ENCODE peak calls at places on chromosomes 6 and 20, in six cellular contexts. One of them, this sample, is unnamed.

GRCh38 chr6:4943716-4944115 is 60.1 kb downstream of the RPP40 start:
- DNase-seq in H9: no peak
- DNase-seq in mesenchymal stem cell: peak; percentile 68
- DNase-seq in mesendoderm: no peak
- DNase-seq in IMR-90: peak; percentile 18
- DNase-seq in H1: no peak
- DNase-seq in this sample: no peak

GRCh38 chr20:33629979-33630378 is 32.1 kb upstream of the C20orf144 start:
- DNase-seq in H9: no peak
- DNase-seq in mesenchymal stem cell: no peak
- DNase-seq in mesendoderm: no peak
- DNase-seq in IMR-90: no peak
- DNase-seq in H1: no peak
- DNase-seq in this sample: no peak

GRCh38 chr20:24060851-24061590 is 72.4 kb upstream of the GGTLC1 start:
- DNase-seq in H9: peak; percentile 67
- DNase-seq in mesenchymal stem cell: no peak
- DNase-seq in mesendoderm: peak; percentile 8
- DNase-seq in IMR-90: no peak
- DNase-seq in H1: peak; percentile 47
- DNase-seq in this sample: no peak

GRCh38 chr6:131054392-131055250 is 8.4 kb downstream of the EPB41L2 start:
- DNase-seq in H9: no peak
- DNase-seq in mesenchymal stem cell: no peak
- DNase-seq in mesendoderm: peak; percentile 61
- DNase-seq in IMR-90: no peak
- DNase-seq in H1: no peak
- DNase-seq in this sample: no peak

GRCh38 chr6:88244721-88245120 is 78.6 kb upstream of the CNR1 start:
- DNase-seq in H9: no peak
- DNase-seq in mesenchymal stem cell: no peak
- DNase-seq in mesendoderm: no peak
- DNase-seq in IMR-90: no peak
- DNase-seq in H1: no peak
- DNase-seq in this sample: no peak

GRCh38 chr6:53796451-53796780 is 1.6 kb downstream of the LRRC1 start:
- DNase-seq in H9: no peak
- DNase-seq in mesenchymal stem cell: no peak
- DNase-seq in mesendoderm: no peak
- DNase-seq in IMR-90: no peak
- DNase-seq in H1: no peak
- DNase-seq in this sample: no peak

GRCh38 chr6:28408076-28408802 is 8.7 kb upstream of the ZSCAN12 start:
- DNase-seq in H9: no peak
- DNase-seq in mesenchymal stem cell: peak; percentile 17
- DNase-seq in mesendoderm: no peak
- DNase-seq in IMR-90: peak; percentile 17
- DNase-seq in H1: no peak
- DNase-seq in this sample: no peak

GRCh38 chr20:35750611-35751010 is 8.6 kb upstream of the RBM39 start:
- DNase-seq in H9: no peak
- DNase-seq in mesenchymal stem cell: no peak
- DNase-seq in mesendoderm: no peak
- DNase-seq in IMR-90: no peak
- DNase-seq in H1: no peak
- DNase-seq in this sample: no peak

GRCh38 chr6:121573466-121573865 is 138.0 kb downstream of the GJA1 start:
- DNase-seq in H9: no peak
- DNase-seq in mesenchymal stem cell: no peak
- DNase-seq in mesendoderm: peak; percentile 37
- DNase-seq in IMR-90: no peak
- DNase-seq in H1: no peak
- DNase-seq in this sample: no peak

GRCh38 chr20:58538752-58539151 is 23.6 kb upstream of the APCDD1L start:
- DNase-seq in H9: peak; percentile 5
- DNase-seq in mesenchymal stem cell: no peak
- DNase-seq in mesendoderm: no peak
- DNase-seq in IMR-90: peak; percentile 78
- DNase-seq in H1: peak; percentile 3
- DNase-seq in this sample: no peak

GRCh38 chr6:154370545-154370944 is 13.9 kb upstream of the IPCEF1 start:
- DNase-seq in H9: no peak
- DNase-seq in mesenchymal stem cell: peak; percentile 41
- DNase-seq in mesendoderm: peak; percentile 30
- DNase-seq in IMR-90: peak; percentile 58
- DNase-seq in H1: no peak
- DNase-seq in this sample: no peak

GRCh38 chr6:39476151-39476550 is 153.6 kb upstream of the KCNK16 start:
- DNase-seq in H9: no peak
- DNase-seq in mesenchymal stem cell: peak; percentile 47
- DNase-seq in mesendoderm: no peak
- DNase-seq in IMR-90: no peak
- DNase-seq in H1: no peak
- DNase-seq in this sample: no peak

GRCh38 chr6:36098920-36099647 is 31.2 kb upstream of the MAPK13 start:
- DNase-seq in H9: no peak
- DNase-seq in mesenchymal stem cell: peak; percentile 45
- DNase-seq in mesendoderm: peak; percentile 77
- DNase-seq in IMR-90: peak; percentile 20
- DNase-seq in H1: no peak
- DNase-seq in this sample: no peak

GRCh38 chr6:57265755-57266221 is 43.7 kb upstream of the RAB23 start:
- DNase-seq in H9: no peak
- DNase-seq in mesenchymal stem cell: peak; percentile 59
- DNase-seq in mesendoderm: no peak
- DNase-seq in IMR-90: peak; percentile 72
- DNase-seq in H1: no peak
- DNase-seq in this sample: no peak

GRCh38 chr20:23149623-23150279 is 63.6 kb upstream of the CD93 start:
- DNase-seq in H9: peak; percentile 7
- DNase-seq in mesenchymal stem cell: no peak
- DNase-seq in mesendoderm: no peak
- DNase-seq in IMR-90: no peak
- DNase-seq in H1: peak; percentile 23
- DNase-seq in this sample: no peak

GRCh38 chr6:11212625-11213024 is 19.8 kb downstream of the NEDD9 start:
- DNase-seq in H9: no peak
- DNase-seq in mesenchymal stem cell: peak; percentile 64
- DNase-seq in mesendoderm: no peak
- DNase-seq in IMR-90: peak; percentile 90
- DNase-seq in H1: no peak
- DNase-seq in this sample: no peak

GRCh38 chr20:61953037-61953788 is 112.5 kb downstream of the TAF4 start:
- DNase-seq in H9: no peak
- DNase-seq in mesenchymal stem cell: no peak
- DNase-seq in mesendoderm: no peak
- DNase-seq in IMR-90: no peak
- DNase-seq in H1: peak; percentile 37
- DNase-seq in this sample: no peak

GRCh38 chr20:35462351-35462750 is 7.0 kb downstream of the CEP250 start:
- DNase-seq in H9: no peak
- DNase-seq in mesenchymal stem cell: no peak
- DNase-seq in mesendoderm: no peak
- DNase-seq in IMR-90: no peak
- DNase-seq in H1: no peak
- DNase-seq in this sample: no peak

DNA sequence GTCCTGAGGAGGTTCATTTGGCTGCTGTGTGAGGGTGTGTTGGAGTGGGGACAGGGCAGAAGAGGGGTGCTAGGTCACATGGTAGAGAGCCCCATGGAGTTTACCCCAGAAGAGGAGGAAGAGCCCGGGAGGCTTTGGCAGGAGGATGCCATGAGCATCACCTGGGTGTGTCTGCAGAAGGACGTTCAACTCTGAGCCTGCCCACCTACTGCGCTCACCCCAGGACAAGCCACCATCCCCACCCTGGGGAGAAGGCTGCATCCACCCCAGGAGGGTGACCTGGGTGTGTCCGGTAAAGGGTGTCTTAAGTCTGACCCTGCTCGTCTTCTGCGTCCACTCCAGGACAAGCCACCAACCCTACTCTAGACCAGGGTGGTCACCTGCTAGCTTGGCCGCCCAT is 8.5 kb upstream of the RPS6KA2 start:
- DNase-seq in H9: no peak
- DNase-seq in mesenchymal stem cell: no peak
- DNase-seq in mesendoderm: no peak
- DNase-seq in IMR-90: no peak
- DNase-seq in H1: no peak
- DNase-seq in this sample: no peak
- H2BK15ac ChIP-seq in H9: no peak overlapping the region
- H2BK15ac ChIP-seq in mesenchymal stem cell: no peak overlapping the region
- H2BK15ac ChIP-seq in mesendoderm: no peak overlapping the region
- H2BK15ac ChIP-seq in IMR-90: no peak overlapping the region
- H2BK15ac ChIP-seq in H1: no peak overlapping the region
- H2BK15ac ChIP-seq in this sample: no peak overlapping the region

GRCh38 chr6:135922746-135923145 is 71.2 kb downstream of the PDE7B start:
- DNase-seq in H9: no peak
- DNase-seq in mesenchymal stem cell: no peak
- DNase-seq in mesendoderm: no peak
- DNase-seq in IMR-90: peak; percentile 58
- DNase-seq in H1: no peak
- DNase-seq in this sample: no peak

GRCh38 chr6:135919026-135919425 is 67.5 kb downstream of the PDE7B start:
- DNase-seq in H9: no peak
- DNase-seq in mesenchymal stem cell: no peak
- DNase-seq in mesendoderm: no peak
- DNase-seq in IMR-90: no peak
- DNase-seq in H1: no peak
- DNase-seq in this sample: no peak

GRCh38 chr6:135920689-135921088 is 69.2 kb downstream of the PDE7B start:
- DNase-seq in H9: no peak
- DNase-seq in mesenchymal stem cell: no peak
- DNase-seq in mesendoderm: no peak
- DNase-seq in IMR-90: no peak
- DNase-seq in H1: no peak
- DNase-seq in this sample: no peak

GRCh38 chr6:135921176-135921575 is 69.7 kb downstream of the PDE7B start:
- DNase-seq in H9: no peak
- DNase-seq in mesenchymal stem cell: no peak
- DNase-seq in mesendoderm: no peak
- DNase-seq in IMR-90: peak; percentile 36
- DNase-seq in H1: no peak
- DNase-seq in this sample: no peak

DNA sequence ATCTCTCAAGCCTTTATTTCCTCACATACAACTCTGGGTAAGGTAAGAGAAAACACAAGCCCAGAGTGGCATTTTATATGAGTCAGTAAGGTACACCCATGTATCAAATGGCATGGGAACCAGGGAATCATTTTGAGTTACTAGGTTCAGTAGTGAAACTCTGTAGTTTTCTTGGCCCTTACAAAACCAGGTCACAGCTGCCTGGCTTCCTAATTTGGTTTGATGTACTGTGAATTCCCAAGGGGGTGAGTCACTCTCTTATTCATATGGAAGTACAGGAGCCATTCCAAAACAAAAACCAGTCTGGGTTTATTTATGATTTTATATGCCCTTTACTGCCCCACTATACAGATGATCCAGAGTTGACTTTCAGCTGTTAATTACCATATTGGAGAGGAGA is 70.7 kb downstream of the PDE7B start:
- DNase-seq in H9: peak; percentile 44
- DNase-seq in mesenchymal stem cell: peak; percentile 89
- DNase-seq in mesendoderm: peak; percentile 80
- DNase-seq in IMR-90: peak; percentile 98
- DNase-seq in H1: no peak
- DNase-seq in this sample: no peak
- H2BK15ac ChIP-seq in H9: no peak overlapping the region
- H2BK15ac ChIP-seq in mesenchymal stem cell: no peak overlapping the region
- H2BK15ac ChIP-seq in mesendoderm: no peak overlapping the region
- H2BK15ac ChIP-seq in IMR-90: no peak overlapping the region
- H2BK15ac ChIP-seq in H1: no peak overlapping the region
- H2BK15ac ChIP-seq in this sample: no peak overlapping the region

GRCh38 chr6:76615395-76615794 is 542.9 kb upstream of the IMPG1 start:
- DNase-seq in H9: no peak
- DNase-seq in mesenchymal stem cell: no peak
- DNase-seq in mesendoderm: no peak
- DNase-seq in IMR-90: no peak
- DNase-seq in H1: no peak
- DNase-seq in this sample: no peak
- H2BK15ac ChIP-seq in H9: no peak overlapping the region
- H2BK15ac ChIP-seq in mesenchymal stem cell: no peak overlapping the region
- H2BK15ac ChIP-seq in mesendoderm: no peak overlapping the region
- H2BK15ac ChIP-seq in IMR-90: no peak overlapping the region
- H2BK15ac ChIP-seq in H1: no peak overlapping the region
- H2BK15ac ChIP-seq in this sample: no peak overlapping the region

GRCh38 chr20:40766081-40766480 is 77.0 kb upstream of the MAFB start:
- DNase-seq in H9: no peak
- DNase-seq in mesenchymal stem cell: no peak
- DNase-seq in mesendoderm: no peak
- DNase-seq in IMR-90: no peak
- DNase-seq in H1: no peak
- DNase-seq in this sample: no peak

GRCh38 chr20:40767530-40767924 is 78.5 kb upstream of the MAFB start:
- DNase-seq in H9: no peak
- DNase-seq in mesenchymal stem cell: no peak
- DNase-seq in mesendoderm: no peak
- DNase-seq in IMR-90: no peak
- DNase-seq in H1: no peak
- DNase-seq in this sample: no peak

GRCh38 chr20:40769677-40770285 is 80.7 kb upstream of the MAFB start:
- DNase-seq in H9: no peak
- DNase-seq in mesenchymal stem cell: no peak
- DNase-seq in mesendoderm: no peak
- DNase-seq in IMR-90: no peak
- DNase-seq in H1: peak; percentile 19
- DNase-seq in this sample: no peak

GRCh38 chr20:40768105-40768504 is 79.1 kb upstream of the MAFB start:
- DNase-seq in H9: peak; percentile 4
- DNase-seq in mesenchymal stem cell: no peak
- DNase-seq in mesendoderm: no peak
- DNase-seq in IMR-90: no peak
- DNase-seq in H1: no peak
- DNase-seq in this sample: no peak

DNA sequence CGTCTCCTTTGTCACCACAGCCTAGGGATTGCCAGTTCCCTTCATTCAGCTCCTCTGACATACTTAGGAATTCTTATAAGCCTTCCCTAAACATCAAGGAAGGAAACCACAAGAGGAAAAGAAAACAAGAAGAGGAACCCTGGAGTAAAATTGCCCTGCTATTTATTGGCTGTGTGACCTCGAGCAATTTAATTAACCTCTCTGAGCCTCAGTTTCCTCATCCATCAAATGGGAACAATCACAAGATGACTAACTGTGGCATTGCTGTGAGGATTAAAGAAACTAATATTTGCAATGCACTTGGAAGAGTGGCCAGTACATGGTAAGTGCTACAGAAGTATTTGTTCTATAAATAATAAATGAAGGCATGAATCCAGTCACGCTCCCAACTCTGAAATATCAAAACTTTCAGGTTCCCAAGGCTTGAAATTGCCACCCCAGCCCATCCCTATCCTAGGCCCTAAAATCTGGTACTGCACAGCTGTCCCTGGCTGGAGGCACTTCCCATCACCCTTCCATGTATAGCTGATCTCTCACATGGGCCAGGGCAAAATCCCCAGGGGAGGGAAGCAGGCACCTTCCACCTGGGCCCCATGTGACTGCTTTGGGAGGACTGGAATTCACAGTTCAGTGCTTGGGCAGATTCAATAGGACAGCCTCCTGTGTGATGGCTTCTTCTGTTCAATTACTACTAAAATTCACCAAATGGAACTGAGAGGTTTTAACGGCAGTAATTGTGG is 77.9 kb upstream of the MAFB start:
- DNase-seq in H9: no peak
- DNase-seq in mesenchymal stem cell: no peak
- DNase-seq in mesendoderm: no peak
- DNase-seq in IMR-90: no peak
- DNase-seq in H1: no peak
- DNase-seq in this sample: no peak
- H2BK15ac ChIP-seq in H9: no peak overlapping the region
- H2BK15ac ChIP-seq in mesenchymal stem cell: no peak overlapping the region
- H2BK15ac ChIP-seq in mesendoderm: no peak overlapping the region
- H2BK15ac ChIP-seq in IMR-90: no peak overlapping the region
- H2BK15ac ChIP-seq in H1: no peak overlapping the region
- H2BK15ac ChIP-seq in this sample: no peak overlapping the region